ENCODE peak calls at places on chromosomes 12 and 14, in nine cellular contexts. One of them, this sample, is unnamed.

GRCh38 chr14:102591372-102591943 is 991 bp upstream of the RCOR1 start:
- DNase-seq in kidney: peak
- DNase-seq in choroid plexus epithelial cell: peak
- DNase-seq in Calu3: peak
- DNase-seq in breast epithelium: no peak
- DNase-seq in upper lobe of right lung: peak
- DNase-seq in lower lobe of right lung: peak
- DNase-seq in fibroblast of the aortic adventitia: no peak
- DNase-seq in progenitor cell of endocrine pancreas: peak
- DNase-seq in this sample: peak

GRCh38 chr14:35385042-35385839 is 19.3 kb downstream of the NFKBIA start:
- DNase-seq in kidney: peak
- DNase-seq in choroid plexus epithelial cell: peak
- DNase-seq in fibroblast of the aortic adventitia: peak
- DNase-seq in Calu3: no peak
- DNase-seq in lower lobe of right lung: no peak
- DNase-seq in progenitor cell of endocrine pancreas: no peak
- DNase-seq in upper lobe of right lung: no peak
- DNase-seq in breast epithelium: peak
- DNase-seq in this sample: peak

GRCh38 chr14:24307575-24308341 is at the start of gene CIDEB:
- DNase-seq in fibroblast of the aortic adventitia: peak
- DNase-seq in progenitor cell of endocrine pancreas: peak
- DNase-seq in Calu3: peak
- DNase-seq in kidney: no peak
- DNase-seq in choroid plexus epithelial cell: peak
- DNase-seq in breast epithelium: no peak
- DNase-seq in upper lobe of right lung: no peak
- DNase-seq in lower lobe of right lung: peak
- DNase-seq in this sample: no peak

GRCh38 chr14:44030963-44031362 is 476.1 kb downstream of the FSCB start:
- DNase-seq in choroid plexus epithelial cell: no peak
- DNase-seq in upper lobe of right lung: no peak
- DNase-seq in fibroblast of the aortic adventitia: no peak
- DNase-seq in progenitor cell of endocrine pancreas: no peak
- DNase-seq in kidney: no peak
- DNase-seq in Calu3: no peak
- DNase-seq in breast epithelium: no peak
- DNase-seq in lower lobe of right lung: no peak
- DNase-seq in this sample: no peak

GRCh38 chr12:45379261-45379660 is 163.4 kb downstream of the ANO6 start:
- DNase-seq in fibroblast of the aortic adventitia: peak
- DNase-seq in Calu3: peak
- DNase-seq in kidney: no peak
- DNase-seq in upper lobe of right lung: no peak
- DNase-seq in breast epithelium: no peak
- DNase-seq in progenitor cell of endocrine pancreas: no peak
- DNase-seq in choroid plexus epithelial cell: peak
- DNase-seq in lower lobe of right lung: no peak
- DNase-seq in this sample: no peak

GRCh38 chr14:77024171-77024627 is 4.3 kb downstream of the IRF2BPL start:
- DNase-seq in progenitor cell of endocrine pancreas: no peak
- DNase-seq in upper lobe of right lung: no peak
- DNase-seq in fibroblast of the aortic adventitia: peak
- DNase-seq in breast epithelium: no peak
- DNase-seq in Calu3: no peak
- DNase-seq in lower lobe of right lung: peak
- DNase-seq in choroid plexus epithelial cell: peak
- DNase-seq in kidney: no peak
- DNase-seq in this sample: no peak

GRCh38 chr14:52313903-52314481 is at the start of gene PTGER2:
- DNase-seq in upper lobe of right lung: peak
- DNase-seq in lower lobe of right lung: peak
- DNase-seq in progenitor cell of endocrine pancreas: peak
- DNase-seq in fibroblast of the aortic adventitia: peak
- DNase-seq in choroid plexus epithelial cell: peak
- DNase-seq in Calu3: peak
- DNase-seq in breast epithelium: peak
- DNase-seq in kidney: peak
- DNase-seq in this sample: peak

GRCh38 chr14:54893151-54893760 is 9.4 kb downstream of the GCH1 start:
- DNase-seq in lower lobe of right lung: no peak
- DNase-seq in fibroblast of the aortic adventitia: peak
- DNase-seq in Calu3: peak
- DNase-seq in upper lobe of right lung: no peak
- DNase-seq in kidney: no peak
- DNase-seq in progenitor cell of endocrine pancreas: no peak
- DNase-seq in breast epithelium: no peak
- DNase-seq in choroid plexus epithelial cell: peak
- DNase-seq in this sample: no peak

GRCh38 chr12:18242380-18243089 is 18.8 kb upstream of the PIK3C2G start:
- DNase-seq in progenitor cell of endocrine pancreas: no peak
- DNase-seq in breast epithelium: no peak
- DNase-seq in lower lobe of right lung: no peak
- DNase-seq in fibroblast of the aortic adventitia: no peak
- DNase-seq in kidney: no peak
- DNase-seq in Calu3: no peak
- DNase-seq in choroid plexus epithelial cell: no peak
- DNase-seq in upper lobe of right lung: no peak
- DNase-seq in this sample: no peak

GRCh38 chr12:18243238-18243637 is 18.1 kb upstream of the PIK3C2G start:
- DNase-seq in choroid plexus epithelial cell: no peak
- DNase-seq in breast epithelium: no peak
- DNase-seq in Calu3: no peak
- DNase-seq in upper lobe of right lung: no peak
- DNase-seq in lower lobe of right lung: no peak
- DNase-seq in fibroblast of the aortic adventitia: no peak
- DNase-seq in kidney: no peak
- DNase-seq in progenitor cell of endocrine pancreas: no peak
- DNase-seq in this sample: no peak

GRCh38 chr12:18250313-18250916 is 10.9 kb upstream of the PIK3C2G start:
- DNase-seq in Calu3: peak
- DNase-seq in lower lobe of right lung: no peak
- DNase-seq in kidney: no peak
- DNase-seq in choroid plexus epithelial cell: peak
- DNase-seq in upper lobe of right lung: no peak
- DNase-seq in progenitor cell of endocrine pancreas: no peak
- DNase-seq in fibroblast of the aortic adventitia: peak
- DNase-seq in breast epithelium: no peak
- DNase-seq in this sample: no peak

DNA sequence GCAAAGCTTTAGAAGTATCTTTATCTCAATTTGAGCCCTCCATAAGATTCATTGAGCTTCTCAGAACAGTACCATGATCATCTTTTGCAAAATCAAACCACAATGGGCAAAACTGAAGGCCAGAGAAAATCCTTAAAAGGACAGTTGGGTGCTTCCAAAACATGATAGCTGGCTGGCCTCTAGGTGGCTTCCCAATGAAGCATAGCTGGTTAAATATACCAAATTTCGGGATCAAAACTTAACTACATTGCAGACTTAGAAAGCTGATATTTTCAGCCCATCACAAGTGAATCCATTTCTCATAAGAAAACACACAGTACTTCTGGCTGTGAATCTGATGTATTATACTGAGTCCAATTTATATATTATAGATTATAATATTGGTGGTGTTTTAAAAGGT is 15.3 kb upstream of the PIK3C2G start:
- DNase-seq in choroid plexus epithelial cell: no peak
- DNase-seq in kidney: no peak
- DNase-seq in progenitor cell of endocrine pancreas: no peak
- DNase-seq in breast epithelium: no peak
- DNase-seq in fibroblast of the aortic adventitia: no peak
- DNase-seq in upper lobe of right lung: no peak
- DNase-seq in lower lobe of right lung: no peak
- DNase-seq in Calu3: no peak
- DNase-seq in this sample: no peak
- TF ChIP-seq CTCF in choroid plexus epithelial cell: peak
- TF ChIP-seq CTCF in kidney: peak
- TF ChIP-seq CTCF in progenitor cell of endocrine pancreas: peak
- TF ChIP-seq CTCF in breast epithelium: no peak
- TF ChIP-seq CTCF in fibroblast of the aortic adventitia: peak
- TF ChIP-seq CTCF in upper lobe of right lung: no peak
- TF ChIP-seq CTCF in lower lobe of right lung: no peak
- TF ChIP-seq CTCF in Calu3: no peak
- TF ChIP-seq CTCF in this sample: no peak

GRCh38 chr12:4579305-4580097 is 17.5 kb downstream of the DYRK4 start:
- DNase-seq in kidney: no peak
- DNase-seq in breast epithelium: no peak
- DNase-seq in fibroblast of the aortic adventitia: peak
- DNase-seq in upper lobe of right lung: no peak
- DNase-seq in choroid plexus epithelial cell: peak
- DNase-seq in lower lobe of right lung: no peak
- DNase-seq in progenitor cell of endocrine pancreas: no peak
- DNase-seq in Calu3: peak
- DNase-seq in this sample: no peak
- TF ChIP-seq CTCF in kidney: peak
- TF ChIP-seq CTCF in breast epithelium: no peak
- TF ChIP-seq CTCF in fibroblast of the aortic adventitia: peak
- TF ChIP-seq CTCF in upper lobe of right lung: peak
- TF ChIP-seq CTCF in choroid plexus epithelial cell: peak
- TF ChIP-seq CTCF in lower lobe of right lung: peak
- TF ChIP-seq CTCF in progenitor cell of endocrine pancreas: no peak
- TF ChIP-seq CTCF in Calu3: no peak
- TF ChIP-seq CTCF in this sample: no peak

DNA sequence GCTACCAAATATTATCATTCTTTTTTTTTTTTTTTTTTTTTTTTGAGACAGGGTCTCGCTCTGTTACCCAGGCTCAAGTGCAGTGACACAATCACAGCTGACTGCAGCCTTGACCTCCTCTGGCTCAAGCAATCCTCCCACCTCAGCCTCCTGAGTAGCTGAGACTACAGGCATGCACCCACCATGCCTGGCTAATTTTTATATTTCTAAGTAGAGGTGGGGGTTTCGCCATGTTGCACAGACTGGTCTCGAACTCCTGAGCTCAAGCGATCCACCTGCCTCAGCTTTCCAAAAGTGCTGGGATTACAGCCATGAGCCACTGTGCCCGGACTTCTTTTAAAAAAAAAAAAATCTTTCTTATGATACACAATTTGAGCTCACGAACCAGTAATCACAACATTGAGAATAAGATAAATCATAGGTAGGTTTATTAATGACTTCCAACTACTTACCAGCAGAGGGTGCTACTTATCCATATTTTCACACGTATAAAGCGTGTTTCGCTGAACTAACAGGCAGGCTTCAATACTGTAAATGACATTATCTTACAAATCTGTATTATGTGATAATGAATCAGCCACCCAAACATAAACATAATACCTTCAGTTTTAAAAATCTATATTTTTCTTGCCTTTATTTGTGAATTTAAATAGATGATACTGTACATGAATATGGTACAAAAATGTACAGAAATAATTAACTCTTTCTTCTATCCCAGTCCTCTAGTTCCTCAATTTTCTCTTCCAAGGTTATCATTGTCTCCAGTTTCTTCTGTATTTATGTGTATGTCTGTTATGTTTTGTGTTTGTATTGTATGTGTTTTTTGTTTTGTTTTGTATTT is 42.5 kb upstream of the BCAT1 start:
- DNase-seq in lower lobe of right lung: no peak
- DNase-seq in kidney: no peak
- DNase-seq in breast epithelium: no peak
- DNase-seq in Calu3: peak
- DNase-seq in fibroblast of the aortic adventitia: peak
- DNase-seq in progenitor cell of endocrine pancreas: no peak
- DNase-seq in choroid plexus epithelial cell: peak
- DNase-seq in upper lobe of right lung: no peak
- DNase-seq in this sample: no peak
- TF ChIP-seq CTCF in lower lobe of right lung: peak
- TF ChIP-seq CTCF in kidney: peak
- TF ChIP-seq CTCF in breast epithelium: peak
- TF ChIP-seq CTCF in Calu3: peak
- TF ChIP-seq CTCF in fibroblast of the aortic adventitia: peak
- TF ChIP-seq CTCF in progenitor cell of endocrine pancreas: peak
- TF ChIP-seq CTCF in choroid plexus epithelial cell: peak
- TF ChIP-seq CTCF in upper lobe of right lung: peak
- TF ChIP-seq CTCF in this sample: peak

GRCh38 chr14:106129274-106129673 is 602.9 kb downstream of the TMEM121 start:
- DNase-seq in kidney: no peak
- DNase-seq in breast epithelium: no peak
- DNase-seq in Calu3: no peak
- DNase-seq in lower lobe of right lung: no peak
- DNase-seq in upper lobe of right lung: no peak
- DNase-seq in fibroblast of the aortic adventitia: no peak
- DNase-seq in progenitor cell of endocrine pancreas: no peak
- DNase-seq in choroid plexus epithelial cell: no peak
- DNase-seq in this sample: no peak
- TF ChIP-seq CTCF in kidney: no peak
- TF ChIP-seq CTCF in breast epithelium: no peak
- TF ChIP-seq CTCF in Calu3: no peak
- TF ChIP-seq CTCF in lower lobe of right lung: no peak
- TF ChIP-seq CTCF in upper lobe of right lung: peak
- TF ChIP-seq CTCF in fibroblast of the aortic adventitia: no peak
- TF ChIP-seq CTCF in progenitor cell of endocrine pancreas: no peak
- TF ChIP-seq CTCF in choroid plexus epithelial cell: no peak
- TF ChIP-seq CTCF in this sample: no peak

DNA sequence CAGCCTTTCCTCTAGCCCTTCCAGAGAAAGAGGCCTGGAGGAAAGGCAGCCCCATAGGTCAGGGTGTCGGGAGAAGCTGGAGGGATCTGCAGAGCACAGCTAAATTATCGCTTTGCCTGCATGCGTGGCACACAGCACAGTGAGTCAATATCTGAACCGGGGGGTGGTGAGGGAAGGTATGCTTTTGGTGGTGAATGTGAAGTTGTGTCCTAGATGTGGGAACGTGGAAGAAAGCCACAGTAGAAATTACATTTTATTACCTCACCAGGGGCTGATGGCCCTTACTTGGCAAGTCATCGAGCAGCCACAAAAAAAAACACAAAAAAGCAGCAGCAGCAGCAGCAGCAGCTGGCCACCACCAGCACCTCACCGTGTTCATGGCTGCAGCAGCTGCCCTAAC is 243.1 kb downstream of the EGLN3 start:
- DNase-seq in breast epithelium: no peak
- DNase-seq in upper lobe of right lung: no peak
- DNase-seq in fibroblast of the aortic adventitia: no peak
- DNase-seq in progenitor cell of endocrine pancreas: no peak
- DNase-seq in kidney: no peak
- DNase-seq in choroid plexus epithelial cell: no peak
- DNase-seq in lower lobe of right lung: no peak
- DNase-seq in Calu3: no peak
- DNase-seq in this sample: no peak
- TF ChIP-seq CTCF in breast epithelium: no peak
- TF ChIP-seq CTCF in upper lobe of right lung: no peak
- TF ChIP-seq CTCF in fibroblast of the aortic adventitia: no peak
- TF ChIP-seq CTCF in progenitor cell of endocrine pancreas: no peak
- TF ChIP-seq CTCF in kidney: no peak
- TF ChIP-seq CTCF in choroid plexus epithelial cell: no peak
- TF ChIP-seq CTCF in lower lobe of right lung: no peak
- TF ChIP-seq CTCF in Calu3: no peak
- TF ChIP-seq CTCF in this sample: no peak